ENCODE peak calls at places on chromosomes 2 and 18, in nine cellular contexts. D, I, W, A, M, T, L, S and G are unnamed samples.

GRCh38 chr2:69995511-69995910 is 34.1 kb upstream of the ASPRV1 start:
- DNase-seq in D (no peak), I (no peak), W (no peak), A (no peak), M (no peak), T (no peak), L (peak; percentile 11), S (no peak), G (no peak)

GRCh38 chr2:105042189-105042588 is 4.3 kb downstream of the MRPS9 start:
- DNase-seq in D (peak; percentile 34), I (no peak), W (no peak), A (no peak), M (no peak), T (peak; percentile 24), L (no peak), S (no peak), G (no peak)

GRCh38 chr2:85777441-85777861 is 23.7 kb downstream of the ATOH8 start:
- DNase-seq in D (no peak), I (no peak), W (no peak), A (peak; percentile 70), M (no peak), T (peak; percentile 49), L (no peak), S (no peak), G (no peak)

GRCh38 chr2:20747317-20747716 is 75.6 kb downstream of the LDAH start:
- DNase-seq in D (no peak), I (no peak), W (no peak), A (no peak), M (no peak), T (no peak), L (no peak), S (no peak), G (no peak)

GRCh38 chr2:151808258-151809072 is 19.8 kb downstream of the ARL5A start:
- DNase-seq in D (no peak), I (no peak), W (no peak), A (peak; percentile 47), M (no peak), T (no peak), L (no peak), S (peak; percentile 14), G (no peak)

GRCh38 chr2:240557808-240558207 is at the start of gene ANKMY1:
- DNase-seq in D (peak; percentile 92), I (peak; percentile 65), W (peak; percentile 47), A (peak; percentile 59), M (peak; percentile 73), T (peak; percentile 70), L (peak; percentile 70), S (peak; percentile 47), G (peak; percentile 50)

GRCh38 chr2:174597347-174598047 is at the start of gene WIPF1:
- DNase-seq in D (no peak), I (no peak), W (peak; percentile 60), A (peak; percentile 78), M (no peak), T (peak; percentile 42), L (no peak), S (peak; percentile 69), G (no peak)

GRCh38 chr2:15561574-15562344 is 625 bp upstream of the NBAS start:
- DNase-seq in D (no peak), I (no peak), W (peak; percentile 13), A (peak; percentile 54), M (peak; percentile 37), T (peak; percentile 45), L (no peak), S (peak; percentile 60), G (no peak)

GRCh38 chr18:73414598-73414997 is 546.8 kb upstream of the NETO1 start:
- DNase-seq in D (no peak), I (no peak), W (no peak), A (peak; percentile 15), M (no peak), T (no peak), L (no peak), S (no peak), G (no peak)

GRCh38 chr2:21930224-21930623 is 806.5 kb downstream of the TDRD15 start:
- DNase-seq in D (no peak), I (no peak), W (no peak), A (no peak), M (no peak), T (no peak), L (no peak), S (no peak), G (no peak)

GRCh38 chr2:224847961-224848850 is 132.0 kb upstream of the CCDC195 start:
- DNase-seq in D (no peak), I (no peak), W (no peak), A (peak; percentile 90), M (no peak), T (peak; percentile 73), L (no peak), S (peak; percentile 58), G (peak; percentile 12)

GRCh38 chr2:212626371-212626918 is 87.8 kb upstream of the ERBB4 start:
- DNase-seq in D (no peak), I (no peak), W (no peak), A (no peak), M (no peak), T (no peak), L (no peak), S (no peak), G (no peak)

GRCh38 chr2:64995041-64995440 is 5.8 kb downstream of the SLC1A4 start:
- DNase-seq in D (no peak), I (no peak), W (no peak), A (no peak), M (no peak), T (no peak), L (no peak), S (no peak), G (no peak)

GRCh38 chr2:45652090-45653050 is 895 bp downstream of the PRKCE start:
- DNase-seq in D (peak; percentile 44), I (no peak), W (peak; percentile 8), A (peak; percentile 70), M (peak; percentile 29), T (peak; percentile 51), L (peak; percentile 36), S (peak; percentile 35), G (no peak)

GRCh38 chr2:185583058-185583816 is 155.4 kb upstream of the FSIP2 start:
- DNase-seq in D (peak; percentile 40), I (no peak), W (no peak), A (peak; percentile 8), M (no peak), T (no peak), L (no peak), S (no peak), G (no peak)

GRCh38 chr2:189144700-189145211 is 34.8 kb downstream of the COL5A2 start:
- DNase-seq in D (no peak), I (no peak), W (no peak), A (peak; percentile 87), M (no peak), T (no peak), L (no peak), S (no peak), G (no peak)

GRCh38 chr2:11022874-11023273 is 111.1 kb downstream of the KCNF1 start:
- DNase-seq in D (no peak), I (no peak), W (no peak), A (no peak), M (no peak), T (no peak), L (peak; percentile 17), S (no peak), G (no peak)

GRCh38 chr2:28445448-28446258 is 50.2 kb upstream of the PLB1 start:
- DNase-seq in D (no peak), I (no peak), W (no peak), A (peak; percentile 91), M (peak; percentile 51), T (peak; percentile 76), L (no peak), S (peak; percentile 95), G (no peak)

GRCh38 chr2:170530284-170530745 is 184.8 kb upstream of the SP5 start:
- DNase-seq in D (peak; percentile 62), I (peak; percentile 49), W (no peak), A (peak; percentile 84), M (no peak), T (peak; percentile 39), L (peak; percentile 93), S (peak; percentile 74), G (peak; percentile 91)

GRCh38 chr2:101114268-101114783 is 36.9 kb downstream of the TBC1D8 start:
- DNase-seq in D (no peak), I (no peak), W (no peak), A (no peak), M (no peak), T (no peak), L (no peak), S (no peak), G (no peak)

GRCh38 chr2:212547716-212548458 is 9.3 kb upstream of the ERBB4 start:
- DNase-seq in D (no peak), I (no peak), W (no peak), A (no peak), M (no peak), T (no peak), L (no peak), S (no peak), G (no peak)

GRCh38 chr18:46039967-46040746 is 31.9 kb downstream of the PSTPIP2 start:
- DNase-seq in D (no peak), I (no peak), W (no peak), A (no peak), M (no peak), T (no peak), L (no peak), S (no peak), G (no peak)

GRCh38 chr2:25598911-25599310 is 74.5 kb downstream of the DTNB start:
- DNase-seq in D (no peak), I (no peak), W (no peak), A (no peak), M (no peak), T (no peak), L (no peak), S (no peak), G (no peak)

GRCh38 chr2:237967463-237967871 is 653 bp downstream of the UBE2F start:
- DNase-seq in D (no peak), I (peak; percentile 30), W (no peak), A (no peak), M (peak; percentile 18), T (peak; percentile 54), L (peak; percentile 30), S (no peak), G (peak; percentile 19)

GRCh38 chr2:207528980-207529329 is 807 bp upstream of the CREB1 start:
- DNase-seq in D (peak; percentile 56), I (no peak), W (peak; percentile 66), A (peak; percentile 26), M (peak; percentile 46), T (peak; percentile 47), L (peak; percentile 31), S (no peak), G (peak; percentile 42)

GRCh38 chr2:79578952-79579351 is 66.1 kb downstream of the CTNNA2 start:
- DNase-seq in D (no peak), I (no peak), W (no peak), A (no peak), M (no peak), T (no peak), L (no peak), S (no peak), G (no peak)

GRCh38 chr2:231058761-231059550 is 2.3 kb downstream of the PSMD1 start:
- DNase-seq in D (no peak), I (no peak), W (no peak), A (no peak), M (no peak), T (no peak), L (no peak), S (peak; percentile 14), G (no peak)